ENCODE peak calls at places on chromosomes 12 and 14, in six cellular contexts. One of them, this sample, is unnamed.
A peak's percentile ranks its signal among the peaks of the same experiment; 100 is the strongest.

GRCh38 chr12:42364692-42365091 is 38.7 kb downstream of the PPHLN1 start:
- DNase-seq in tibial artery: no peak
- DNase-seq in activated T-cell treated with anti-CD3 and anti-CD28 coated beads, Interleukin-2, amount 50 U/mL, for 4 hours: no peak
- DNase-seq in GOT3: no peak
- DNase-seq in NCI-H510A treated with DMSO at 0.1 percent for 48 hours: no peak
- DNase-seq in heart right ventricle: no peak
- DNase-seq in this sample: no peak

GRCh38 chr14:59819446-59820088 is 51.0 kb downstream of the RTN1 start:
- DNase-seq in tibial artery: no peak
- DNase-seq in heart right ventricle: no peak
- DNase-seq in NCI-H510A treated with DMSO at 0.1 percent for 48 hours: no peak
- DNase-seq in activated T-cell treated with anti-CD3 and anti-CD28 coated beads, Interleukin-2, amount 50 U/mL, for 4 hours: no peak
- DNase-seq in GOT3: no peak
- DNase-seq in this sample: no peak

GRCh38 chr12:75571204-75571603 is 59.8 kb upstream of the KRR1 start:
- DNase-seq in tibial artery: no peak
- DNase-seq in activated T-cell treated with anti-CD3 and anti-CD28 coated beads, Interleukin-2, amount 50 U/mL, for 4 hours: no peak
- DNase-seq in heart right ventricle: no peak
- DNase-seq in GOT3: no peak
- DNase-seq in NCI-H510A treated with DMSO at 0.1 percent for 48 hours: no peak
- DNase-seq in this sample: no peak

GRCh38 chr14:97180304-97181200 is 383.4 kb downstream of the VRK1 start:
- DNase-seq in GOT3: no peak
- DNase-seq in tibial artery: no peak
- DNase-seq in activated T-cell treated with anti-CD3 and anti-CD28 coated beads, Interleukin-2, amount 50 U/mL, for 4 hours: no peak
- DNase-seq in NCI-H510A treated with DMSO at 0.1 percent for 48 hours: no peak
- DNase-seq in heart right ventricle: no peak
- DNase-seq in this sample: no peak

GRCh38 chr12:53048780-53049401 is 974 bp upstream of the TNS2 start:
- DNase-seq in GOT3: no peak
- DNase-seq in activated T-cell treated with anti-CD3 and anti-CD28 coated beads, Interleukin-2, amount 50 U/mL, for 4 hours: no peak
- DNase-seq in tibial artery: peak; percentile 92
- DNase-seq in heart right ventricle: peak; percentile 83
- DNase-seq in NCI-H510A treated with DMSO at 0.1 percent for 48 hours: no peak
- DNase-seq in this sample: no peak

GRCh38 chr14:21985081-21985480 is 311.5 kb upstream of the OR4E1 start:
- DNase-seq in tibial artery: no peak
- DNase-seq in NCI-H510A treated with DMSO at 0.1 percent for 48 hours: no peak
- DNase-seq in GOT3: no peak
- DNase-seq in heart right ventricle: no peak
- DNase-seq in activated T-cell treated with anti-CD3 and anti-CD28 coated beads, Interleukin-2, amount 50 U/mL, for 4 hours: no peak
- DNase-seq in this sample: no peak

GRCh38 chr14:24808412-24808811 is 174.4 kb upstream of the GZMB start:
- DNase-seq in tibial artery: no peak
- DNase-seq in GOT3: no peak
- DNase-seq in activated T-cell treated with anti-CD3 and anti-CD28 coated beads, Interleukin-2, amount 50 U/mL, for 4 hours: no peak
- DNase-seq in NCI-H510A treated with DMSO at 0.1 percent for 48 hours: no peak
- DNase-seq in heart right ventricle: no peak
- DNase-seq in this sample: no peak

GRCh38 chr14:21825147-21825743 is 151.6 kb upstream of the OR4E1 start:
- DNase-seq in NCI-H510A treated with DMSO at 0.1 percent for 48 hours: no peak
- DNase-seq in GOT3: no peak
- DNase-seq in tibial artery: no peak
- DNase-seq in heart right ventricle: no peak
- DNase-seq in activated T-cell treated with anti-CD3 and anti-CD28 coated beads, Interleukin-2, amount 50 U/mL, for 4 hours: peak; percentile 18
- DNase-seq in this sample: no peak

GRCh38 chr12:42741771-42742510 is 152.4 kb upstream of the PRICKLE1 start:
- DNase-seq in GOT3: no peak
- DNase-seq in tibial artery: no peak
- DNase-seq in NCI-H510A treated with DMSO at 0.1 percent for 48 hours: no peak
- DNase-seq in activated T-cell treated with anti-CD3 and anti-CD28 coated beads, Interleukin-2, amount 50 U/mL, for 4 hours: no peak
- DNase-seq in heart right ventricle: no peak
- DNase-seq in this sample: no peak

GRCh38 chr14:68506021-68506644 is 286.7 kb downstream of the ZFP36L1 start:
- DNase-seq in tibial artery: no peak
- DNase-seq in heart right ventricle: peak; percentile 38
- DNase-seq in GOT3: no peak
- DNase-seq in activated T-cell treated with anti-CD3 and anti-CD28 coated beads, Interleukin-2, amount 50 U/mL, for 4 hours: no peak
- DNase-seq in NCI-H510A treated with DMSO at 0.1 percent for 48 hours: no peak
- DNase-seq in this sample: no peak

GRCh38 chr14:51447411-51447810 is 204.3 kb upstream of the FRMD6 start:
- DNase-seq in activated T-cell treated with anti-CD3 and anti-CD28 coated beads, Interleukin-2, amount 50 U/mL, for 4 hours: no peak
- DNase-seq in GOT3: no peak
- DNase-seq in NCI-H510A treated with DMSO at 0.1 percent for 48 hours: no peak
- DNase-seq in tibial artery: no peak
- DNase-seq in heart right ventricle: no peak
- DNase-seq in this sample: no peak

GRCh38 chr12:7376196-7376595 is 67.8 kb downstream of the CD163L1 start:
- DNase-seq in GOT3: no peak
- DNase-seq in heart right ventricle: no peak
- DNase-seq in tibial artery: no peak
- DNase-seq in activated T-cell treated with anti-CD3 and anti-CD28 coated beads, Interleukin-2, amount 50 U/mL, for 4 hours: no peak
- DNase-seq in NCI-H510A treated with DMSO at 0.1 percent for 48 hours: no peak
- DNase-seq in this sample: no peak

GRCh38 chr12:111274820-111275219 is 94.1 kb downstream of the PHETA1 start:
- DNase-seq in activated T-cell treated with anti-CD3 and anti-CD28 coated beads, Interleukin-2, amount 50 U/mL, for 4 hours: no peak
- DNase-seq in heart right ventricle: no peak
- DNase-seq in tibial artery: no peak
- DNase-seq in GOT3: no peak
- DNase-seq in NCI-H510A treated with DMSO at 0.1 percent for 48 hours: no peak
- DNase-seq in this sample: no peak

GRCh38 chr12:46983959-46984833 is 95.2 kb upstream of the PCED1B start:
- DNase-seq in heart right ventricle: no peak
- DNase-seq in tibial artery: no peak
- DNase-seq in activated T-cell treated with anti-CD3 and anti-CD28 coated beads, Interleukin-2, amount 50 U/mL, for 4 hours: peak; percentile 6
- DNase-seq in GOT3: no peak
- DNase-seq in NCI-H510A treated with DMSO at 0.1 percent for 48 hours: peak; percentile 32
- DNase-seq in this sample: peak; percentile 17

GRCh38 chr12:124531281-124531745 is 36.1 kb downstream of the NCOR2 start:
- DNase-seq in GOT3: no peak
- DNase-seq in tibial artery: no peak
- DNase-seq in heart right ventricle: no peak
- DNase-seq in NCI-H510A treated with DMSO at 0.1 percent for 48 hours: peak; percentile 22
- DNase-seq in activated T-cell treated with anti-CD3 and anti-CD28 coated beads, Interleukin-2, amount 50 U/mL, for 4 hours: no peak
- DNase-seq in this sample: no peak

GRCh38 chr12:38160318-38161122 is 156.1 kb upstream of the ALG10B start:
- DNase-seq in GOT3: no peak
- DNase-seq in heart right ventricle: no peak
- DNase-seq in tibial artery: peak; percentile 54
- DNase-seq in activated T-cell treated with anti-CD3 and anti-CD28 coated beads, Interleukin-2, amount 50 U/mL, for 4 hours: no peak
- DNase-seq in NCI-H510A treated with DMSO at 0.1 percent for 48 hours: no peak
- DNase-seq in this sample: no peak

GRCh38 chr12:122871851-122872785 is 23.8 kb downstream of the VPS37B start:
- DNase-seq in tibial artery: peak; percentile 79
- DNase-seq in NCI-H510A treated with DMSO at 0.1 percent for 48 hours: peak; percentile 80
- DNase-seq in GOT3: no peak
- DNase-seq in activated T-cell treated with anti-CD3 and anti-CD28 coated beads, Interleukin-2, amount 50 U/mL, for 4 hours: no peak
- DNase-seq in heart right ventricle: no peak
- DNase-seq in this sample: peak; percentile 74

GRCh38 chr12:26010293-26010821 is 51.9 kb downstream of the RASSF8 start:
- DNase-seq in tibial artery: no peak
- DNase-seq in GOT3: no peak
- DNase-seq in NCI-H510A treated with DMSO at 0.1 percent for 48 hours: no peak
- DNase-seq in heart right ventricle: no peak
- DNase-seq in activated T-cell treated with anti-CD3 and anti-CD28 coated beads, Interleukin-2, amount 50 U/mL, for 4 hours: no peak
- DNase-seq in this sample: no peak

GRCh38 chr14:102120888-102121287 is 18.8 kb upstream of the WDR20 start:
- DNase-seq in NCI-H510A treated with DMSO at 0.1 percent for 48 hours: no peak
- DNase-seq in GOT3: no peak
- DNase-seq in tibial artery: no peak
- DNase-seq in heart right ventricle: no peak
- DNase-seq in activated T-cell treated with anti-CD3 and anti-CD28 coated beads, Interleukin-2, amount 50 U/mL, for 4 hours: no peak
- DNase-seq in this sample: no peak

GRCh38 chr14:103186894-103187586 is 63.8 kb downstream of the TNFAIP2 start:
- DNase-seq in activated T-cell treated with anti-CD3 and anti-CD28 coated beads, Interleukin-2, amount 50 U/mL, for 4 hours: no peak
- DNase-seq in heart right ventricle: no peak
- DNase-seq in tibial artery: peak; percentile 12
- DNase-seq in GOT3: no peak
- DNase-seq in NCI-H510A treated with DMSO at 0.1 percent for 48 hours: no peak
- DNase-seq in this sample: no peak

GRCh38 chr12:95838125-95838524 is 20.6 kb upstream of the SNRPF start:
- DNase-seq in GOT3: no peak
- DNase-seq in NCI-H510A treated with DMSO at 0.1 percent for 48 hours: peak; percentile 70
- DNase-seq in activated T-cell treated with anti-CD3 and anti-CD28 coated beads, Interleukin-2, amount 50 U/mL, for 4 hours: no peak
- DNase-seq in tibial artery: no peak
- DNase-seq in heart right ventricle: no peak
- DNase-seq in this sample: no peak

GRCh38 chr12:64578556-64578955 is 31.7 kb upstream of the RASSF3 start:
- DNase-seq in heart right ventricle: no peak
- DNase-seq in GOT3: no peak
- DNase-seq in activated T-cell treated with anti-CD3 and anti-CD28 coated beads, Interleukin-2, amount 50 U/mL, for 4 hours: no peak
- DNase-seq in NCI-H510A treated with DMSO at 0.1 percent for 48 hours: no peak
- DNase-seq in tibial artery: no peak
- DNase-seq in this sample: no peak

GRCh38 chr14:84129028-84129427 is 1400.9 kb upstream of the FLRT2 start:
- DNase-seq in NCI-H510A treated with DMSO at 0.1 percent for 48 hours: no peak
- DNase-seq in activated T-cell treated with anti-CD3 and anti-CD28 coated beads, Interleukin-2, amount 50 U/mL, for 4 hours: no peak
- DNase-seq in tibial artery: no peak
- DNase-seq in heart right ventricle: no peak
- DNase-seq in GOT3: no peak
- DNase-seq in this sample: no peak

GRCh38 chr14:102977475-102977874 is 55.0 kb downstream of the AMN start:
- DNase-seq in activated T-cell treated with anti-CD3 and anti-CD28 coated beads, Interleukin-2, amount 50 U/mL, for 4 hours: no peak
- DNase-seq in heart right ventricle: no peak
- DNase-seq in NCI-H510A treated with DMSO at 0.1 percent for 48 hours: no peak
- DNase-seq in GOT3: no peak
- DNase-seq in tibial artery: no peak
- DNase-seq in this sample: no peak

GRCh38 chr12:56366948-56367347 is 4.3 kb upstream of the APOF start:
- DNase-seq in GOT3: no peak
- DNase-seq in tibial artery: no peak
- DNase-seq in heart right ventricle: no peak
- DNase-seq in activated T-cell treated with anti-CD3 and anti-CD28 coated beads, Interleukin-2, amount 50 U/mL, for 4 hours: no peak
- DNase-seq in NCI-H510A treated with DMSO at 0.1 percent for 48 hours: no peak
- DNase-seq in this sample: no peak

GRCh38 chr14:33987565-33988080 is 36.7 kb upstream of the EGLN3 start:
- DNase-seq in GOT3: no peak
- DNase-seq in heart right ventricle: no peak
- DNase-seq in activated T-cell treated with anti-CD3 and anti-CD28 coated beads, Interleukin-2, amount 50 U/mL, for 4 hours: no peak
- DNase-seq in NCI-H510A treated with DMSO at 0.1 percent for 48 hours: peak; percentile 18
- DNase-seq in tibial artery: no peak
- DNase-seq in this sample: no peak

GRCh38 chr12:116700066-116700465 is 37.8 kb downstream of the SPRING1 start:
- DNase-seq in GOT3: no peak
- DNase-seq in heart right ventricle: no peak
- DNase-seq in NCI-H510A treated with DMSO at 0.1 percent for 48 hours: no peak
- DNase-seq in activated T-cell treated with anti-CD3 and anti-CD28 coated beads, Interleukin-2, amount 50 U/mL, for 4 hours: no peak
- DNase-seq in tibial artery: no peak
- DNase-seq in this sample: no peak

GRCh38 chr12:97140355-97140754 is 233.3 kb downstream of the NEDD1 start:
- DNase-seq in tibial artery: no peak
- DNase-seq in NCI-H510A treated with DMSO at 0.1 percent for 48 hours: no peak
- DNase-seq in GOT3: no peak
- DNase-seq in heart right ventricle: no peak
- DNase-seq in activated T-cell treated with anti-CD3 and anti-CD28 coated beads, Interleukin-2, amount 50 U/mL, for 4 hours: no peak
- DNase-seq in this sample: no peak

GRCh38 chr14:22070119-22070982 is 396.7 kb upstream of the OR4E1 start:
- DNase-seq in activated T-cell treated with anti-CD3 and anti-CD28 coated beads, Interleukin-2, amount 50 U/mL, for 4 hours: peak; percentile 36
- DNase-seq in NCI-H510A treated with DMSO at 0.1 percent for 48 hours: no peak
- DNase-seq in tibial artery: no peak
- DNase-seq in heart right ventricle: peak; percentile 34
- DNase-seq in GOT3: no peak
- DNase-seq in this sample: no peak

GRCh38 chr12:57803317-57803893 is 15.1 kb downstream of the AVIL start:
- DNase-seq in GOT3: no peak
- DNase-seq in heart right ventricle: peak; percentile 55
- DNase-seq in NCI-H510A treated with DMSO at 0.1 percent for 48 hours: peak; percentile 58
- DNase-seq in activated T-cell treated with anti-CD3 and anti-CD28 coated beads, Interleukin-2, amount 50 U/mL, for 4 hours: peak; percentile 18
- DNase-seq in tibial artery: no peak
- DNase-seq in this sample: no peak

GRCh38 chr12:122117979-122118378 is 39.4 kb downstream of the MLXIP start:
- DNase-seq in NCI-H510A treated with DMSO at 0.1 percent for 48 hours: no peak
- DNase-seq in activated T-cell treated with anti-CD3 and anti-CD28 coated beads, Interleukin-2, amount 50 U/mL, for 4 hours: no peak
- DNase-seq in heart right ventricle: no peak
- DNase-seq in GOT3: no peak
- DNase-seq in tibial artery: no peak
- DNase-seq in this sample: no peak

GRCh38 chr12:109131522-109132050 is 15.2 kb downstream of the ACACB start:
- DNase-seq in GOT3: no peak
- DNase-seq in tibial artery: peak; percentile 42
- DNase-seq in activated T-cell treated with anti-CD3 and anti-CD28 coated beads, Interleukin-2, amount 50 U/mL, for 4 hours: no peak
- DNase-seq in heart right ventricle: peak; percentile 39
- DNase-seq in NCI-H510A treated with DMSO at 0.1 percent for 48 hours: no peak
- DNase-seq in this sample: no peak

GRCh38 chr12:49903700-49904423 is at the start of gene FAIM2:
- DNase-seq in tibial artery: peak; percentile 73
- DNase-seq in activated T-cell treated with anti-CD3 and anti-CD28 coated beads, Interleukin-2, amount 50 U/mL, for 4 hours: peak; percentile 35
- DNase-seq in GOT3: no peak
- DNase-seq in NCI-H510A treated with DMSO at 0.1 percent for 48 hours: peak; percentile 33
- DNase-seq in heart right ventricle: peak; percentile 72
- DNase-seq in this sample: peak; percentile 20

GRCh38 chr12:6163554-6164060 is 36.6 kb upstream of the CD9 start:
- DNase-seq in tibial artery: no peak
- DNase-seq in activated T-cell treated with anti-CD3 and anti-CD28 coated beads, Interleukin-2, amount 50 U/mL, for 4 hours: no peak
- DNase-seq in NCI-H510A treated with DMSO at 0.1 percent for 48 hours: no peak
- DNase-seq in GOT3: no peak
- DNase-seq in heart right ventricle: no peak
- DNase-seq in this sample: no peak

GRCh38 chr12:81083906-81084513 is 6.1 kb downstream of the ACSS3 start:
- DNase-seq in tibial artery: no peak
- DNase-seq in NCI-H510A treated with DMSO at 0.1 percent for 48 hours: no peak
- DNase-seq in heart right ventricle: no peak
- DNase-seq in activated T-cell treated with anti-CD3 and anti-CD28 coated beads, Interleukin-2, amount 50 U/mL, for 4 hours: no peak
- DNase-seq in GOT3: no peak
- DNase-seq in this sample: no peak

GRCh38 chr12:77648716-77649115 is 182.0 kb upstream of the NAV3 start:
- DNase-seq in activated T-cell treated with anti-CD3 and anti-CD28 coated beads, Interleukin-2, amount 50 U/mL, for 4 hours: no peak
- DNase-seq in NCI-H510A treated with DMSO at 0.1 percent for 48 hours: no peak
- DNase-seq in GOT3: no peak
- DNase-seq in heart right ventricle: no peak
- DNase-seq in tibial artery: no peak
- DNase-seq in this sample: no peak

GRCh38 chr12:93502802-93503623 is 35.7 kb downstream of the MRPL42 start:
- DNase-seq in heart right ventricle: no peak
- DNase-seq in activated T-cell treated with anti-CD3 and anti-CD28 coated beads, Interleukin-2, amount 50 U/mL, for 4 hours: peak; percentile 63
- DNase-seq in NCI-H510A treated with DMSO at 0.1 percent for 48 hours: peak; percentile 13
- DNase-seq in tibial artery: no peak
- DNase-seq in GOT3: no peak
- DNase-seq in this sample: peak; percentile 23

This sample was measured in stimulated activated naive B cell treated with anti-CD40 and anti-IgM and Interleukin-4, amounts not matched to agents 10 μg/mL and 1 μg/mL and 100 μg/mL, for 72 hours.